ENCODE peak calls at places on chromosomes 11 and 22, in seven cellular contexts. U, Q, C, Z, D, A and O are unnamed samples.

GRCh38 chr11:100188137-100188783 is 498.8 kb upstream of the ARHGAP42 start:
- DNase-seq in C (no peak), Z (no peak), D (no peak), U (no peak), Q (no peak), A (no peak), O (no peak)

GRCh38 chr11:27395556-27396258 is 32.7 kb upstream of the CCDC34 start:
- DNase-seq in C (no peak), U (no peak), Z (no peak), D (peak), A (peak), Q (no peak), O (peak)

GRCh38 chr11:12201016-12201985 is 90.9 kb downstream of the MICAL2 start:
- DNase-seq in C (peak), Z (peak), U (no peak), A (no peak), Q (peak), D (peak), O (no peak)

GRCh38 chr11:45399166-45399565 is 113.0 kb upstream of the SYT13 start:
- DNase-seq in Z (no peak), C (no peak), D (no peak), A (no peak), U (no peak), Q (no peak), O (no peak)

GRCh38 chr11:64449381-64450167 is 90.6 kb downstream of the RPS6KA4 start:
- DNase-seq in Q (peak), U (peak), Z (peak), D (peak), C (no peak), A (peak), O (peak)

GRCh38 chr11:132137289-132137980 is 767.0 kb downstream of the NTM start:
- DNase-seq in U (no peak), Z (no peak), Q (no peak), D (no peak), C (no peak), A (no peak), O (no peak)

GRCh38 chr11:88384004-88384677 is 46.6 kb upstream of the CTSC start:
- DNase-seq in A (no peak), Q (no peak), Z (peak), U (no peak), C (no peak), D (peak), O (no peak)

GRCh38 chr11:120064341-120064740 is 73.6 kb downstream of the TRIM29 start:
- DNase-seq in Z (no peak), A (no peak), Q (peak), C (peak), D (no peak), U (no peak), O (no peak)

GRCh38 chr11:78798567-78799170 is 224.0 kb upstream of the NARS2 start:
- DNase-seq in Q (peak), D (peak), Z (peak), C (no peak), U (peak), A (peak), O (peak)

GRCh38 chr11:114085965-114086364 is 26.5 kb downstream of the ZBTB16 start:
- DNase-seq in A (no peak), U (no peak), C (no peak), Q (peak), Z (no peak), D (no peak), O (no peak)

GRCh38 chr22:27197618-27198017 is 540.2 kb downstream of the MIAT start:
- DNase-seq in Z (no peak), D (no peak), Q (no peak), A (no peak), C (no peak), U (no peak), O (no peak)

GRCh38 chr11:118687906-118688305 is 8.5 kb upstream of the TREH start:
- DNase-seq in Q (peak), U (no peak), Z (no peak), A (no peak), D (no peak), C (no peak), O (no peak)

GRCh38 chr11:78318733-78319132 is 98.9 kb downstream of the GAB2 start:
- DNase-seq in C (no peak), D (peak), Q (no peak), Z (no peak), A (no peak), U (no peak), O (no peak)

GRCh38 chr11:47616726-47617416 is 22.7 kb upstream of the C1QTNF4 start:
- DNase-seq in Q (peak), U (no peak), C (no peak), D (peak), Z (peak), A (peak), O (peak)

GRCh38 chr11:10716543-10717259 is 23.1 kb upstream of the IRAG1 start:
- DNase-seq in A (no peak), U (no peak), Z (no peak), C (no peak), Q (no peak), D (peak), O (no peak)

GRCh38 chr22:24402460-24403192 is 24.8 kb upstream of the ADORA2A start:
- DNase-seq in Z (peak), Q (peak), D (peak), C (peak), A (peak), U (no peak), O (no peak)

GRCh38 chr22:50739279-50739691 is 1.3 kb downstream of the ACR start:
- DNase-seq in Q (peak), D (no peak), U (no peak), Z (no peak), C (no peak), A (no peak), O (no peak)

GRCh38 chr11:2891291-2891690 is 5.7 kb upstream of the CDKN1C start:
- DNase-seq in Q (no peak), A (no peak), C (no peak), U (no peak), D (no peak), Z (no peak), O (no peak)

GRCh38 chr11:70359806-70360205 is 38.5 kb upstream of the CTTN start:
- DNase-seq in A (no peak), C (no peak), Z (no peak), D (no peak), U (no peak), Q (no peak), O (no peak)

GRCh38 chr11:26830218-26830617 is 108.4 kb upstream of the SLC5A12 start:
- DNase-seq in C (no peak), Z (no peak), Q (no peak), D (no peak), U (no peak), A (no peak), O (no peak)

GRCh38 chr11:88491674-88492073 is 154.1 kb upstream of the CTSC start:
- DNase-seq in C (no peak), D (no peak), Q (no peak), U (no peak), A (no peak), Z (no peak), O (no peak)

GRCh38 chr11:117096973-117097566 is 1.2 kb downstream of the SIK3 start:
- DNase-seq in Q (no peak), Z (no peak), D (peak), U (no peak), A (no peak), C (no peak), O (no peak)

GRCh38 chr11:125670131-125670530 is 10.5 kb downstream of the ACRV1 start:
- DNase-seq in U (no peak), D (no peak), Z (no peak), A (no peak), C (no peak), Q (no peak), O (no peak)

GRCh38 chr11:107665016-107665415 is 46.8 kb downstream of the SLN start:
- DNase-seq in D (no peak), A (no peak), Q (no peak), C (no peak), U (no peak), Z (no peak), O (no peak)

GRCh38 chr11:79902493-79902892 is 461.7 kb upstream of the TENM4 start:
- DNase-seq in A (no peak), Z (no peak), D (no peak), U (no peak), Q (no peak), C (no peak), O (no peak)

GRCh38 chr11:101126551-101127347 is 2.9 kb downstream of the PGR start:
- DNase-seq in Z (peak), A (no peak), U (no peak), C (peak), Q (peak), D (peak), O (no peak)

GRCh38 chr11:100816823-100817222 is 129.7 kb downstream of the ARHGAP42 start:
- DNase-seq in C (no peak), D (no peak), Q (no peak), A (no peak), Z (peak), U (no peak), O (no peak)

GRCh38 chr11:824292-824880 is 3.3 kb upstream of the CRACR2B start:
- DNase-seq in C (no peak), Q (no peak), U (no peak), D (no peak), Z (no peak), A (no peak), O (no peak)